ENCODE peak calls at places on chromosome 9, in eight cellular contexts. One of them, this sample, is unnamed. For H3K27me3, the result is how much of the 10 kb centered on the place peaks cover.

GRCh38 chr9:1083325-1083913 is 33.3 kb downstream of the DMRT2 start:
- DNase-seq in heart left ventricle: peak
- DNase-seq in tibial artery: no peak
- DNase-seq in fibroblast of lung: no peak
- DNase-seq in IMR-90: no peak
- DNase-seq in psoas muscle: peak
- DNase-seq in right cardiac atrium: peak
- DNase-seq in upper lobe of right lung: no peak
- DNase-seq in this sample: no peak

GRCh38 chr9:105405514-105406131 is 42.2 kb upstream of the FSD1L start:
- DNase-seq in heart left ventricle: no peak
- DNase-seq in tibial artery: no peak
- DNase-seq in fibroblast of lung: peak
- DNase-seq in IMR-90: peak
- DNase-seq in psoas muscle: no peak
- DNase-seq in right cardiac atrium: no peak
- DNase-seq in upper lobe of right lung: no peak
- DNase-seq in this sample: peak

GRCh38 chr9:100700689-100701318 is 122.9 kb downstream of the CAVIN4 start:
- DNase-seq in heart left ventricle: no peak
- DNase-seq in tibial artery: no peak
- DNase-seq in fibroblast of lung: no peak
- DNase-seq in IMR-90: peak
- DNase-seq in psoas muscle: no peak
- DNase-seq in right cardiac atrium: no peak
- DNase-seq in upper lobe of right lung: no peak
- DNase-seq in this sample: no peak

GRCh38 chr9:83258521-83258920 is 195.6 kb upstream of the RASEF start:
- DNase-seq in heart left ventricle: no peak
- DNase-seq in tibial artery: no peak
- DNase-seq in fibroblast of lung: no peak
- DNase-seq in IMR-90: no peak
- DNase-seq in psoas muscle: no peak
- DNase-seq in right cardiac atrium: no peak
- DNase-seq in upper lobe of right lung: no peak
- DNase-seq in this sample: no peak

GRCh38 chr9:134544388-134545212 is 97.0 kb upstream of the COL5A1 start:
- DNase-seq in heart left ventricle: no peak
- DNase-seq in tibial artery: peak
- DNase-seq in fibroblast of lung: peak
- DNase-seq in IMR-90: peak
- DNase-seq in psoas muscle: no peak
- DNase-seq in right cardiac atrium: peak
- DNase-seq in upper lobe of right lung: peak
- DNase-seq in this sample: peak

GRCh38 chr9:127347831-127348699 is 48.9 kb upstream of the SLC2A8 start:
- DNase-seq in heart left ventricle: no peak
- DNase-seq in tibial artery: no peak
- DNase-seq in fibroblast of lung: peak
- DNase-seq in IMR-90: peak
- DNase-seq in psoas muscle: no peak
- DNase-seq in right cardiac atrium: no peak
- DNase-seq in upper lobe of right lung: no peak
- DNase-seq in this sample: peak

GRCh38 chr9:19677929-19678328 is 110.9 kb downstream of the SLC24A2 start:
- DNase-seq in heart left ventricle: no peak
- DNase-seq in tibial artery: no peak
- DNase-seq in fibroblast of lung: no peak
- DNase-seq in IMR-90: no peak
- DNase-seq in psoas muscle: no peak
- DNase-seq in right cardiac atrium: no peak
- DNase-seq in upper lobe of right lung: no peak
- DNase-seq in this sample: no peak

GRCh38 chr9:29701536-29701935 is 2128.3 kb upstream of the C9orf72 start:
- DNase-seq in heart left ventricle: no peak
- DNase-seq in tibial artery: no peak
- DNase-seq in fibroblast of lung: no peak
- DNase-seq in IMR-90: no peak
- DNase-seq in psoas muscle: no peak
- DNase-seq in right cardiac atrium: no peak
- DNase-seq in upper lobe of right lung: no peak
- DNase-seq in this sample: no peak

GRCh38 chr9:21564186-21564585 is 82.1 kb upstream of the IFNE start:
- DNase-seq in heart left ventricle: no peak
- DNase-seq in tibial artery: no peak
- DNase-seq in fibroblast of lung: no peak
- DNase-seq in IMR-90: no peak
- DNase-seq in psoas muscle: no peak
- DNase-seq in right cardiac atrium: no peak
- DNase-seq in upper lobe of right lung: no peak
- DNase-seq in this sample: no peak

GRCh38 chr9:69932901-69933300 is 110.7 kb upstream of the MAMDC2 start:
- DNase-seq in heart left ventricle: no peak
- DNase-seq in tibial artery: no peak
- DNase-seq in fibroblast of lung: no peak
- DNase-seq in IMR-90: no peak
- DNase-seq in psoas muscle: no peak
- DNase-seq in right cardiac atrium: no peak
- DNase-seq in upper lobe of right lung: no peak
- DNase-seq in this sample: no peak

GRCh38 chr9:15837079-15837679 is 284.3 kb downstream of the CCDC171 start:
- DNase-seq in heart left ventricle: no peak
- DNase-seq in tibial artery: no peak
- DNase-seq in fibroblast of lung: peak
- DNase-seq in IMR-90: peak
- DNase-seq in psoas muscle: no peak
- DNase-seq in right cardiac atrium: no peak
- DNase-seq in upper lobe of right lung: no peak
- DNase-seq in this sample: peak

GRCh38 chr9:37575511-37575914 is 667 bp downstream of the FBXO10 start:
- DNase-seq in heart left ventricle: no peak
- DNase-seq in tibial artery: no peak
- DNase-seq in fibroblast of lung: no peak
- DNase-seq in IMR-90: no peak
- DNase-seq in psoas muscle: no peak
- DNase-seq in right cardiac atrium: no peak
- DNase-seq in upper lobe of right lung: no peak
- DNase-seq in this sample: no peak

GRCh38 chr9:117454711-117455110 is 39.9 kb upstream of the ASTN2 start:
- DNase-seq in heart left ventricle: no peak
- DNase-seq in tibial artery: no peak
- DNase-seq in fibroblast of lung: no peak
- DNase-seq in IMR-90: no peak
- DNase-seq in psoas muscle: no peak
- DNase-seq in right cardiac atrium: no peak
- DNase-seq in upper lobe of right lung: no peak
- DNase-seq in this sample: no peak

GRCh38 chr9:94675008-94675841 is 35.9 kb upstream of the FBP1 start:
- DNase-seq in heart left ventricle: no peak
- DNase-seq in tibial artery: no peak
- DNase-seq in fibroblast of lung: peak
- DNase-seq in IMR-90: peak
- DNase-seq in psoas muscle: no peak
- DNase-seq in right cardiac atrium: no peak
- DNase-seq in upper lobe of right lung: no peak
- DNase-seq in this sample: peak

GRCh38 chr9:68730570-68731227 is 25.7 kb downstream of the PIP5K1B start:
- DNase-seq in heart left ventricle: no peak
- DNase-seq in tibial artery: no peak
- DNase-seq in fibroblast of lung: no peak
- DNase-seq in IMR-90: no peak
- DNase-seq in psoas muscle: no peak
- DNase-seq in right cardiac atrium: no peak
- DNase-seq in upper lobe of right lung: no peak
- DNase-seq in this sample: no peak

GRCh38 chr9:8622871-8623270 is 823.3 kb upstream of the DMAC1 start:
- DNase-seq in heart left ventricle: no peak
- DNase-seq in tibial artery: no peak
- DNase-seq in fibroblast of lung: no peak
- DNase-seq in IMR-90: no peak
- DNase-seq in psoas muscle: no peak
- DNase-seq in right cardiac atrium: no peak
- DNase-seq in upper lobe of right lung: no peak
- DNase-seq in this sample: no peak

GRCh38 chr9:8622222-8622802 is 822.7 kb upstream of the DMAC1 start:
- DNase-seq in heart left ventricle: no peak
- DNase-seq in tibial artery: no peak
- DNase-seq in fibroblast of lung: no peak
- DNase-seq in IMR-90: no peak
- DNase-seq in psoas muscle: no peak
- DNase-seq in right cardiac atrium: no peak
- DNase-seq in upper lobe of right lung: no peak
- DNase-seq in this sample: no peak

GRCh38 chr9:8632493-8632892 is 832.9 kb upstream of the DMAC1 start:
- DNase-seq in heart left ventricle: no peak
- DNase-seq in tibial artery: no peak
- DNase-seq in fibroblast of lung: no peak
- DNase-seq in IMR-90: no peak
- DNase-seq in psoas muscle: no peak
- DNase-seq in right cardiac atrium: no peak
- DNase-seq in upper lobe of right lung: no peak
- DNase-seq in this sample: no peak

GRCh38 chr9:8628771-8629170 is 829.2 kb upstream of the DMAC1 start:
- DNase-seq in heart left ventricle: no peak
- DNase-seq in tibial artery: no peak
- DNase-seq in fibroblast of lung: no peak
- DNase-seq in IMR-90: no peak
- DNase-seq in psoas muscle: no peak
- DNase-seq in right cardiac atrium: no peak
- DNase-seq in upper lobe of right lung: no peak
- DNase-seq in this sample: no peak

GRCh38 chr9:8627944-8628679 is 828.5 kb upstream of the DMAC1 start:
- DNase-seq in heart left ventricle: no peak
- DNase-seq in tibial artery: no peak
- DNase-seq in fibroblast of lung: no peak
- DNase-seq in IMR-90: no peak
- DNase-seq in psoas muscle: no peak
- DNase-seq in right cardiac atrium: no peak
- DNase-seq in upper lobe of right lung: no peak
- DNase-seq in this sample: no peak
- H3K27ac ChIP-seq in heart left ventricle: no peak
- H3K27ac ChIP-seq in tibial artery: no peak
- H3K27ac ChIP-seq in fibroblast of lung: no peak
- H3K27ac ChIP-seq in IMR-90: no peak
- H3K27ac ChIP-seq in psoas muscle: no peak
- H3K27ac ChIP-seq in right cardiac atrium: no peak
- H3K27ac ChIP-seq in upper lobe of right lung: no peak
- H3K27ac ChIP-seq in this sample: no peak

GRCh38 chr9:132126837-132127236 is 35.0 kb upstream of the NTNG2 start:
- DNase-seq in heart left ventricle: no peak
- DNase-seq in tibial artery: no peak
- DNase-seq in fibroblast of lung: no peak
- DNase-seq in IMR-90: no peak
- DNase-seq in psoas muscle: no peak
- DNase-seq in right cardiac atrium: no peak
- DNase-seq in upper lobe of right lung: no peak
- DNase-seq in this sample: no peak
- H3K27me3 ChIP-seq in heart left ventricle: half or more
- H3K27me3 ChIP-seq in tibial artery: half or more
- H3K27me3 ChIP-seq in fibroblast of lung: half or more
- H3K27me3 ChIP-seq in IMR-90: half or more
- H3K27me3 ChIP-seq in psoas muscle: under half
- H3K27me3 ChIP-seq in right cardiac atrium: under half
- H3K27me3 ChIP-seq in upper lobe of right lung: under half
- H3K27me3 ChIP-seq in this sample: half or more

GRCh38 chr9:88533951-88534455 is 975 bp upstream of the NXNL2 start:
- DNase-seq in heart left ventricle: no peak
- DNase-seq in tibial artery: peak
- DNase-seq in fibroblast of lung: peak
- DNase-seq in IMR-90: peak
- DNase-seq in psoas muscle: peak
- DNase-seq in right cardiac atrium: no peak
- DNase-seq in upper lobe of right lung: peak
- DNase-seq in this sample: no peak

GRCh38 chr9:88530051-88530450 is 4.9 kb upstream of the NXNL2 start:
- DNase-seq in heart left ventricle: no peak
- DNase-seq in tibial artery: no peak
- DNase-seq in fibroblast of lung: peak
- DNase-seq in IMR-90: peak
- DNase-seq in psoas muscle: no peak
- DNase-seq in right cardiac atrium: no peak
- DNase-seq in upper lobe of right lung: no peak
- DNase-seq in this sample: peak

GRCh38 chr9:88532320-88532719 is 2.7 kb upstream of the NXNL2 start:
- DNase-seq in heart left ventricle: no peak
- DNase-seq in tibial artery: no peak
- DNase-seq in fibroblast of lung: peak
- DNase-seq in IMR-90: peak
- DNase-seq in psoas muscle: peak
- DNase-seq in right cardiac atrium: peak
- DNase-seq in upper lobe of right lung: no peak
- DNase-seq in this sample: peak

GRCh38 chr9:88529496-88529895 is 5.5 kb upstream of the NXNL2 start:
- DNase-seq in heart left ventricle: no peak
- DNase-seq in tibial artery: no peak
- DNase-seq in fibroblast of lung: peak
- DNase-seq in IMR-90: no peak
- DNase-seq in psoas muscle: no peak
- DNase-seq in right cardiac atrium: no peak
- DNase-seq in upper lobe of right lung: no peak
- DNase-seq in this sample: no peak

DNA sequence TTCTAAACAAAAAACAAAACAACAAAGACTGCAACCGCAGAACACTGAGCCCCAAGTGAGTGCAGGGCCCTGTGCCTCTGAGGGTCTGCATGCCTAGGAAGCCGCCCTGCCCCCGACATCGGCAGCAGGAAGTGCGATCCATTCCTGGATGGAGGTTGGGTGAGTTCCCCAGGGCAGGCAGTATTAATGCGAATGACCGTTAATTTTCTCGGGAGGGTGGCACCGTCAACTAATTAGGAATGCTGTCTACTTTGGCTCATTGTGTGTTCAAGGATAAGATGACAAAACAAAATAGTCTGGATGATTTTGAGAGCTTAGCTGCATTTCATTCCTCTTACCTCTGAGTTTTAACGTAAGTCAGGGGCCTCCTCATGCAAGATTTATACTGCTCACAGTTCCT is 3.1 kb upstream of the NXNL2 start:
- DNase-seq in heart left ventricle: no peak
- DNase-seq in tibial artery: no peak
- DNase-seq in fibroblast of lung: no peak
- DNase-seq in IMR-90: no peak
- DNase-seq in psoas muscle: no peak
- DNase-seq in right cardiac atrium: no peak
- DNase-seq in upper lobe of right lung: no peak
- DNase-seq in this sample: no peak
- H3K27ac ChIP-seq in heart left ventricle: no peak
- H3K27ac ChIP-seq in tibial artery: peak
- H3K27ac ChIP-seq in fibroblast of lung: no peak
- H3K27ac ChIP-seq in IMR-90: peak
- H3K27ac ChIP-seq in psoas muscle: no peak
- H3K27ac ChIP-seq in right cardiac atrium: no peak
- H3K27ac ChIP-seq in upper lobe of right lung: no peak
- H3K27ac ChIP-seq in this sample: no peak

DNA sequence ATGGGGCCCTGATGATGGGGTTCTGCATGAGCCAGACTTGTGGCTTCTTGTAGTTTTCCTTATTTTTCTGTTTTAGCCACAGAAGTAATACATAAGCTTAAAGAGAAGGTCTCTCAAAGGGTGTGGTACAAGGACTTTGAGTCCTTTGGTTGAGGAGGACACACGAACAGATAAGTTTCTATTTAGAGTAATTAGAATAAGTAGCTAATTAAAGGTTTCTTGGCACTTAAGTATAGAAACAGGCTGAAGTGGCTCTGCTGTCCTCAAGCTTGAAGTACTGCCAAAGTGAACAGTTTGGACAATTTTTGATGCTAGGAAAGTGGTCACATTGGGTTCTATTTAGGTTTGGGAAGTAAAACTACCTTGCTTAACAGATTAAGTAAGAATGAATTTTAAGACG is 278.2 kb upstream of the MPDZ start:
- DNase-seq in heart left ventricle: no peak
- DNase-seq in tibial artery: no peak
- DNase-seq in fibroblast of lung: no peak
- DNase-seq in IMR-90: no peak
- DNase-seq in psoas muscle: no peak
- DNase-seq in right cardiac atrium: no peak
- DNase-seq in upper lobe of right lung: no peak
- DNase-seq in this sample: no peak
- H3K27me3 ChIP-seq in heart left ventricle: under half
- H3K27me3 ChIP-seq in tibial artery: under half
- H3K27me3 ChIP-seq in fibroblast of lung: under half
- H3K27me3 ChIP-seq in IMR-90: under half
- H3K27me3 ChIP-seq in psoas muscle: under half
- H3K27me3 ChIP-seq in right cardiac atrium: under half
- H3K27me3 ChIP-seq in upper lobe of right lung: under half
- H3K27me3 ChIP-seq in this sample: under half

This sample was measured in brain microvascular endothelial cell.